ENCODE peak calls at places on chromosomes 7 and 10, in eight cellular contexts. U is OCI-LY7, M is GM23338, V is PC-3, R is GM23248, X is HCT116, J is MM.1S, D is neural progenitor cell. H is an unnamed sample.

GRCh38 chr10:103835121-103836045 is 20.0 kb downstream of the SH3PXD2A start:
- DNase-seq in U (peak), R (peak), V (no peak), D (no peak), X (no peak), M (no peak), J (no peak), H (peak)

GRCh38 chr7:150631084-150631824 is 931 bp downstream of the GIMAP6 start:
- DNase-seq in V (no peak), J (no peak), U (no peak), R (no peak), X (no peak), M (no peak), D (no peak), H (no peak)

GRCh38 chr10:61971016-61971350 is 69.5 kb downstream of the ARID5B start:
- DNase-seq in D (no peak), R (peak), X (no peak), M (no peak), V (no peak), U (no peak), J (no peak), H (no peak)

GRCh38 chr7:40597517-40597916 is 462.7 kb downstream of the SUGCT start:
- DNase-seq in J (no peak), X (no peak), U (no peak), D (no peak), V (no peak), M (no peak), R (no peak), H (no peak)

GRCh38 chr7:46534593-46535271 is 613.7 kb upstream of the IGFBP3 start:
- DNase-seq in X (no peak), R (peak), V (no peak), M (peak), J (no peak), U (no peak), D (peak), H (no peak)

GRCh38 chr10:16586358-16587138 is 64.9 kb upstream of the C1QL3 start:
- DNase-seq in V (no peak), U (no peak), D (no peak), X (no peak), J (no peak), R (no peak), M (no peak), H (no peak)

GRCh38 chr7:142807855-142808460 is 37.2 kb downstream of the PRSS2 start:
- DNase-seq in D (no peak), M (no peak), U (peak), R (peak), V (peak), J (peak), X (no peak), H (no peak)

GRCh38 chr7:44221231-44221791 is 20.5 kb downstream of the YKT6 start:
- DNase-seq in V (no peak), D (no peak), U (no peak), R (peak), M (peak), J (no peak), X (no peak), H (no peak)

GRCh38 chr7:121752706-121753105 is 120.3 kb upstream of the PTPRZ1 start:
- DNase-seq in V (peak), R (peak), D (peak), M (peak), U (peak), J (peak), X (peak), H (peak)

GRCh38 chr7:102230593-102230992 is 56.1 kb upstream of the SH2B2 start:
- DNase-seq in U (no peak), R (peak), J (no peak), D (no peak), X (no peak), M (no peak), V (no peak), H (no peak)

GRCh38 chr10:129513312-129513711 is 46.3 kb downstream of the MGMT start:
- DNase-seq in J (no peak), V (no peak), M (peak), U (no peak), D (no peak), X (no peak), R (no peak), H (no peak)

GRCh38 chr10:19385846-19386455 is 337.4 kb downstream of the MALRD1 start:
- DNase-seq in X (no peak), U (no peak), M (no peak), D (no peak), R (no peak), V (no peak), J (no peak), H (peak)

GRCh38 chr7:7099584-7100014 is 82.7 kb upstream of the C1GALT1 start:
- DNase-seq in X (peak), D (peak), R (peak), J (no peak), M (peak), U (no peak), V (peak), H (peak)

GRCh38 chr10:51010977-51011376 is 63.3 kb upstream of the PRKG1 start:
- DNase-seq in X (peak), R (peak), U (peak), D (peak), J (peak), V (peak), M (peak), H (peak)

GRCh38 chr10:3293536-3294431 is 121.2 kb upstream of the PITRM1 start:
- DNase-seq in M (no peak), U (no peak), X (no peak), J (no peak), V (no peak), R (peak), D (no peak), H (no peak)

GRCh38 chr7:16978358-16979244 is 96.8 kb upstream of the AGR3 start:
- DNase-seq in X (no peak), R (peak), U (no peak), J (no peak), D (no peak), V (peak), M (peak), H (no peak)

GRCh38 chr7:93923946-93924345 is 2.4 kb downstream of the GNG11 start:
- DNase-seq in R (peak), V (no peak), U (no peak), D (no peak), X (no peak), M (no peak), J (no peak), H (no peak)

GRCh38 chr7:3436746-3437145 is 135.7 kb downstream of the SDK1 start:
- DNase-seq in X (no peak), U (no peak), M (no peak), V (peak), D (no peak), R (no peak), J (no peak), H (no peak)

DNA sequence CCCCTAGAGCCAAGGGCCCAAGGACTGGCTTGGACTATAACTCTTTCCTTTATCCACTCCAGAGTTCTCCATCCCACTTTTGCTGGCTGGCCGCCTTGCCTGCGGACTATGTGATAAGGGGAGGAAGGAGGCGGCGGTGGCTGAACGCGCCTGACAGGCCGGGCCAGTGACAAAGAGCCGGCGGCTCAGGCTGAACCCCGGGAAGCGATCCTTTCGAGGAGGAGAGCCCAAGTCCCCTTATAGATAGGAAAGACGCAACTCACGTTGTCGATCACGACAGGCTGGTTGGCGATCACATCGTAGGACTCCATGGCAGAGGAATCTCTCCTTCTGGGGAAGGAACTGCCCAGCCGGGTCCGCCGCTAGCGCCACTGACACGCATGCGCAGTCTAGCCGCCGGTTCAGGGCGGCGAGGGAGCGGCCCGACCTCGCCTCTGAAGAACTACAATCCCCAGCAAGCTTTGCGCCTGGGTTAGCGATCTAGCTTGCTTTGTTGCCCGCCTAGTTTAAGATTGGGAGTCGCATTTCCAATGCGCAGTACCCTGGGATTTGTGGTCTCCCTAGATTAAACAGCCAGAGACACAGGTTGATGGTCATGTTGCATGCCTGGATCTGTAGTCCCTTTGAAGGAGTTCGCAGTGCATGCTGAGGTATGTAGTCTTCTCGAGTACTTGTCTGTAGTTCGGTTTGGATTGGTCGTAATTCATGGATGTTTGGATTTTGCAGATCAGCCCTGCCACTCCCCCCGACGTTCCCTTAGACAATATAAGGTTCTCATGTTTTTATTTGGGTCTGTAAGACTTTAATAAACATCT is at the start of gene ACTR1A:
- DNase-seq in J (peak), D (peak), V (peak), X (peak), M (peak), U (peak), R (peak), H (peak)
- H3K4me2 ChIP-seq in J (peak), D (peak), V (peak), X (peak), M (peak), U (peak), R (peak), H (peak)

GRCh38 chr10:28305551-28305950 is 2.7 kb upstream of the MPP7 start:
- DNase-seq in M (no peak), X (no peak), D (no peak), V (no peak), J (no peak), U (no peak), R (no peak), H (no peak)
- TF ChIP-seq EZH2phosphoT487 in M (no peak), X (no peak), D (no peak), V (no peak), J (no peak), U (no peak), R (no peak), H (no peak)

DNA sequence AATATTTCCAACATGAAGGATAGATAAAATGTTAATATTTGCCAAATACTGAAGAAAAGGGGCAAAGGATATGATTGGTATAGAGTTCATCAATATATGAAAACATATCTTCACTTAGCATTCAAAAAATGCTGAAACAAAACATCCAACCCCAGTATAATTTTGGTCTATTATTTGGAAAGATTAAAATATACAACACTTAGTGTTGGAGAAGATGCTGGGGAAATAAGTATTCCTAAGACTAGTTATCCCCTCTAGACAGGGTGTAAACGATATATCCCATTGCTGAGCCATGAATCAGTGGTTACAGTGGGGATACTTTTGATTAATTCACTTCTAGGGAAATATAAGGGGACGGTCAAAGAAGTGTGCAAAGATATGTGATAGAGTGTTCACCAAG is 187.3 kb upstream of the IMMP2L start:
- DNase-seq in J (no peak), M (no peak), X (no peak), U (no peak), V (no peak), D (no peak), R (no peak), H (no peak)
- H3K27ac ChIP-seq in J (no peak), M (no peak), X (no peak), U (no peak), V (no peak), D (no peak), R (no peak), H (peak)

DNA sequence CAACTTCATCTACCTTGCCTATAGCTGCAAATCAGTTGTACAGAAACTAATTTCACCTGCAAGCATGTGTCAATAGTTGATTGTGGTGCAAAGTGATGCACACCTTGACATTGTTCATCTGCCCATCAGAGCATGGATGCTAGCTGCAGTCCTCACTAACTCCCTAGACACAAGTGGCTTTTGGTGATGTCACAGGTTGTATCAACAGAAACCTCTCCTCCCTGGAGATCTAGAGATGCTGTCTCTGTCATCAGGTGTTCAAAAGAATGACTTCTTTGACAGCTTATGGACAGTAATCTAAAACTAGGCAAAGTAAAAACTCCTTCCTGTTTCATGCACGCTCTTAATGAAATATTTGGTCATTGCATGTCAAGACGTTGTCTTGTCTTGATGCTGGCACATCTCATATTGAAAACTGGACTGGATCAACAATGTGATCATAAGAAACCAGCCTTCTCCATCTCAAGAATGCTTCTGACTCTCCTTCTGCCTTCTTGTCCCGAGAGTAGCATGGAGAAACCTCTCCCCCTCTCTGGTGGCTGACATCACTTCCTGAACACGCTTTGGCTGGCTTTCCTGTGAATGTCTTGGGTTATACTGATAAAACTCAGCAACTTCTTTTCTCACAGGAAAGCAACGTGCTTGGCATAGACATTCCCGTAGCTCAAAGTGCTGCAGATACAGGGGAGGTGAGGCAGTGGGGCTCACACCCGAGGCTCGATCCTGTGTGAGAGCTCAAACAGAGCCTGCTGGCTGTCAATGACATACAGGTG is 176.2 kb upstream of the CDCA7L start:
- DNase-seq in J (no peak), M (no peak), X (no peak), U (no peak), R (peak), D (no peak), V (no peak), H (no peak)
- H3K4me2 ChIP-seq in J (no peak), M (no peak), X (no peak), U (no peak), R (no peak), D (no peak), V (no peak), H (no peak)

GRCh38 chr7:112131016-112131415 is 75.2 kb downstream of the DOCK4 start:
- DNase-seq in X (no peak), V (no peak), D (no peak), M (no peak), J (no peak), R (no peak), U (no peak), H (no peak)

GRCh38 chr7:112132123-112132694 is 74.0 kb downstream of the DOCK4 start:
- DNase-seq in U (no peak), J (no peak), X (no peak), V (no peak), R (no peak), D (peak), M (no peak), H (no peak)

GRCh38 chr7:112134039-112134438 is 72.2 kb downstream of the DOCK4 start:
- DNase-seq in U (no peak), M (no peak), R (no peak), X (no peak), V (no peak), D (no peak), J (no peak), H (no peak)

GRCh38 chr7:112133328-112133727 is 72.9 kb downstream of the DOCK4 start:
- DNase-seq in R (no peak), X (no peak), V (no peak), J (no peak), D (no peak), U (no peak), M (no peak), H (no peak)

DNA sequence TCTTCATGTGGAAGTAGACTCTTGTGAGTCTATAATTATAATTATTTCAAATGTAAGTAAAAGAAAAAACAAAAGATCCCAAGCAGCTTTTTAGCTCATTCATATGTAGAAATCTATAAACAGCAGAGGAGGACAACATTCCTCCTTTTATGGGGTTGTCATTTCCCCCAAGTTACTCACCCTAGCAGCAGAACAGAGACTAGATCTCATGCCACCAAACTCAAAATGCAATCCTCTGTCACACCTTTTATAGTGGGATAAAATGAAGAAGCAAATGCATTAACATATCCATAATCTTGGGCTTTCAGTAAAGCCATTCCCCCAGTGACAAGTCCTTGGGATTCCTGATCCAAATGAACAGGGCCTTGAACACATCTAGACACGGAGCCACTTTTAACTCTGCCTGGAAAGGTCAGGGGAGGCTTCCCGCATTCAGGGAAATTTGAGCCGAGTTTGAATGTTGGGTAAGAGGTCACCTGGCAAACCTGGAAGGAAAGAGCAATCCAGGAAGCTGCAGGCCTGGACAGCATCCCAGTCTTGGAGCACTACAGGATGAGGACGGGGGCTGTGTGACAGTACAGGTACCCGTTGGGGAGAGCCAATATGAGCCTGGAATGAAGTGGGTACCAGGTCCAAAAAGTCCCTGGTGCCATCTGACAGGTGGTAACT is 76.4 kb downstream of the DOCK4 start:
- DNase-seq in J (no peak), M (peak), R (no peak), U (no peak), X (no peak), D (no peak), V (peak), H (no peak)
- TF ChIP-seq EZH2phosphoT487 in J (no peak), M (no peak), R (no peak), U (no peak), X (no peak), D (no peak), V (no peak), H (no peak)

GRCh38 chr10:96683065-96683464 is 37.2 kb downstream of the PIK3AP1 start:
- DNase-seq in J (no peak), U (no peak), M (no peak), D (no peak), R (peak), V (peak), X (no peak), H (no peak)

GRCh38 chr10:96683710-96684109 is 36.6 kb downstream of the PIK3AP1 start:
- DNase-seq in U (no peak), V (no peak), M (no peak), X (no peak), D (no peak), J (no peak), R (no peak), H (no peak)

GRCh38 chr10:96686514-96686913 is 33.8 kb downstream of the PIK3AP1 start:
- DNase-seq in D (no peak), U (no peak), M (no peak), V (no peak), J (no peak), R (no peak), X (no peak), H (no peak)

GRCh38 chr10:96687317-96688012 is 32.8 kb downstream of the PIK3AP1 start:
- DNase-seq in D (no peak), U (no peak), V (no peak), X (no peak), J (no peak), M (no peak), R (no peak), H (no peak)

DNA sequence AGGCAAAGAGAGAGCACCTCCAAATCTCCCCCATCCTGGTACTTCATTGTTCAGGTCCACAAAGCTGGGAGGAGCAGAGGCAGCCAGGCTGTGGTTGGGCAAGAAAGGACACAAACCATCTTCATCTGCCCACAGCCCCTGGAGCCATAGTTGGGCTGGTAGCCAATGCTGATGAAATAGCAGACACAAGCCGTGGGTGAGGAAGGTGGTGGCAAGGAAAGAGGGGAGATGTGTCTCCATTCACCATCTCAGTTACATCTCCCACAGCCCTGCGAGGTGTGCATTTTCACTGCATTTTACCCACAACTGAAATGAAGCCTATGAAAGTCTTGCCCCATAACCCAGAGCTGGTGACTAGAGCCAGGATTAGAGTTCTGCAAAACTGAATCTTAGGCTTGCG is 35.0 kb downstream of the PIK3AP1 start:
- DNase-seq in R (peak), J (no peak), M (no peak), U (no peak), V (no peak), D (no peak), X (no peak), H (no peak)
- H3K27ac ChIP-seq in R (no peak), J (no peak), M (no peak), U (no peak), V (no peak), D (no peak), X (no peak), H (no peak)